ENCODE peak calls at places on chromosomes 12 and 14, in seven cellular contexts. One of them, this sample, is unnamed.

GRCh38 chr12:24922109-24922508 is 26.8 kb downstream of the BCAT1 start:
- DNase-seq in GM12892: no peak
- DNase-seq in suprapubic skin: no peak
- DNase-seq in heart left ventricle: no peak
- DNase-seq in uterus: no peak
- DNase-seq in lower leg skin: no peak
- DNase-seq in esophagus squamous epithelium: no peak
- DNase-seq in this sample: no peak

GRCh38 chr12:54047964-54048303 is 5.7 kb upstream of the HOXC4 start:
- DNase-seq in GM12892: no peak
- DNase-seq in suprapubic skin: no peak
- DNase-seq in heart left ventricle: no peak
- DNase-seq in uterus: no peak
- DNase-seq in lower leg skin: no peak
- DNase-seq in esophagus squamous epithelium: no peak
- DNase-seq in this sample: no peak

GRCh38 chr12:87807127-87807526 is 222.1 kb downstream of the C12orf50 start:
- DNase-seq in GM12892: no peak
- DNase-seq in suprapubic skin: no peak
- DNase-seq in heart left ventricle: no peak
- DNase-seq in uterus: no peak
- DNase-seq in lower leg skin: no peak
- DNase-seq in esophagus squamous epithelium: no peak
- DNase-seq in this sample: no peak

GRCh38 chr14:100406505-100407131 is 83.5 kb downstream of the SLC25A47 start:
- DNase-seq in GM12892: no peak
- DNase-seq in suprapubic skin: no peak
- DNase-seq in heart left ventricle: no peak
- DNase-seq in uterus: no peak
- DNase-seq in lower leg skin: peak
- DNase-seq in esophagus squamous epithelium: no peak
- DNase-seq in this sample: no peak

GRCh38 chr12:94100254-94100653 is 48.1 kb upstream of the PLXNC1 start:
- DNase-seq in GM12892: no peak
- DNase-seq in suprapubic skin: no peak
- DNase-seq in heart left ventricle: no peak
- DNase-seq in uterus: peak
- DNase-seq in lower leg skin: peak
- DNase-seq in esophagus squamous epithelium: no peak
- DNase-seq in this sample: no peak

GRCh38 chr14:50335389-50335788 is 23.3 kb downstream of the DMAC2L start:
- DNase-seq in GM12892: no peak
- DNase-seq in suprapubic skin: no peak
- DNase-seq in heart left ventricle: peak
- DNase-seq in uterus: peak
- DNase-seq in lower leg skin: peak
- DNase-seq in esophagus squamous epithelium: no peak
- DNase-seq in this sample: peak

GRCh38 chr12:100445081-100445481 is 28.6 kb upstream of the NR1H4 start:
- DNase-seq in GM12892: no peak
- DNase-seq in suprapubic skin: no peak
- DNase-seq in heart left ventricle: no peak
- DNase-seq in uterus: no peak
- DNase-seq in lower leg skin: no peak
- DNase-seq in esophagus squamous epithelium: no peak
- DNase-seq in this sample: no peak

GRCh38 chr14:63205850-63206249 is 1.6 kb downstream of the RHOJ start:
- DNase-seq in GM12892: no peak
- DNase-seq in suprapubic skin: no peak
- DNase-seq in heart left ventricle: no peak
- DNase-seq in uterus: no peak
- DNase-seq in lower leg skin: no peak
- DNase-seq in esophagus squamous epithelium: no peak
- DNase-seq in this sample: no peak

GRCh38 chr12:52003591-52003990 is 3.2 kb upstream of the TAMALIN start:
- DNase-seq in GM12892: no peak
- DNase-seq in suprapubic skin: no peak
- DNase-seq in heart left ventricle: no peak
- DNase-seq in uterus: no peak
- DNase-seq in lower leg skin: no peak
- DNase-seq in esophagus squamous epithelium: no peak
- DNase-seq in this sample: no peak

GRCh38 chr14:24094839-24095195 is 706 bp downstream of the PCK2 start:
- DNase-seq in GM12892: no peak
- DNase-seq in suprapubic skin: no peak
- DNase-seq in heart left ventricle: no peak
- DNase-seq in uterus: no peak
- DNase-seq in lower leg skin: no peak
- DNase-seq in esophagus squamous epithelium: no peak
- DNase-seq in this sample: no peak

GRCh38 chr14:67187210-67187609 is 2.0 kb upstream of the GARIN2 start:
- DNase-seq in GM12892: no peak
- DNase-seq in suprapubic skin: no peak
- DNase-seq in heart left ventricle: no peak
- DNase-seq in uterus: peak
- DNase-seq in lower leg skin: no peak
- DNase-seq in esophagus squamous epithelium: no peak
- DNase-seq in this sample: no peak

GRCh38 chr12:64900540-64900939 is 76.1 kb downstream of the TBC1D30 start:
- DNase-seq in GM12892: no peak
- DNase-seq in suprapubic skin: no peak
- DNase-seq in heart left ventricle: no peak
- DNase-seq in uterus: no peak
- DNase-seq in lower leg skin: peak
- DNase-seq in esophagus squamous epithelium: no peak
- DNase-seq in this sample: no peak

GRCh38 chr14:96134508-96134907 is 70.1 kb upstream of the BDKRB2 start:
- DNase-seq in GM12892: no peak
- DNase-seq in suprapubic skin: no peak
- DNase-seq in heart left ventricle: no peak
- DNase-seq in uterus: no peak
- DNase-seq in lower leg skin: no peak
- DNase-seq in esophagus squamous epithelium: no peak
- DNase-seq in this sample: no peak

GRCh38 chr12:15276088-15276698 is 46.1 kb upstream of the PTPRO start:
- DNase-seq in GM12892: no peak
- DNase-seq in suprapubic skin: no peak
- DNase-seq in heart left ventricle: no peak
- DNase-seq in uterus: peak
- DNase-seq in lower leg skin: peak
- DNase-seq in esophagus squamous epithelium: no peak
- DNase-seq in this sample: peak

GRCh38 chr12:27534060-27534764 is 10.2 kb downstream of the PPFIBP1 start:
- DNase-seq in GM12892: no peak
- DNase-seq in suprapubic skin: no peak
- DNase-seq in heart left ventricle: no peak
- DNase-seq in uterus: no peak
- DNase-seq in lower leg skin: no peak
- DNase-seq in esophagus squamous epithelium: no peak
- DNase-seq in this sample: no peak

GRCh38 chr14:74959596-74960180 is 4.3 kb upstream of the PGF start:
- DNase-seq in GM12892: no peak
- DNase-seq in suprapubic skin: no peak
- DNase-seq in heart left ventricle: no peak
- DNase-seq in uterus: no peak
- DNase-seq in lower leg skin: no peak
- DNase-seq in esophagus squamous epithelium: no peak
- DNase-seq in this sample: no peak

GRCh38 chr12:67482751-67483661 is 165.5 kb upstream of the DYRK2 start:
- DNase-seq in GM12892: peak
- DNase-seq in suprapubic skin: no peak
- DNase-seq in heart left ventricle: peak
- DNase-seq in uterus: peak
- DNase-seq in lower leg skin: peak
- DNase-seq in esophagus squamous epithelium: peak
- DNase-seq in this sample: peak

GRCh38 chr14:68079941-68080697 is 260.5 kb downstream of the RAD51B start:
- DNase-seq in GM12892: no peak
- DNase-seq in suprapubic skin: no peak
- DNase-seq in heart left ventricle: no peak
- DNase-seq in uterus: no peak
- DNase-seq in lower leg skin: no peak
- DNase-seq in esophagus squamous epithelium: no peak
- DNase-seq in this sample: no peak

GRCh38 chr12:69467400-69467799 is 2.8 kb upstream of the FRS2 start:
- DNase-seq in GM12892: no peak
- DNase-seq in suprapubic skin: no peak
- DNase-seq in heart left ventricle: no peak
- DNase-seq in uterus: no peak
- DNase-seq in lower leg skin: no peak
- DNase-seq in esophagus squamous epithelium: no peak
- DNase-seq in this sample: no peak

GRCh38 chr14:69660344-69661193 is 49.2 kb downstream of the SUSD6 start:
- DNase-seq in GM12892: no peak
- DNase-seq in suprapubic skin: no peak
- DNase-seq in heart left ventricle: no peak
- DNase-seq in uterus: no peak
- DNase-seq in lower leg skin: no peak
- DNase-seq in esophagus squamous epithelium: no peak
- DNase-seq in this sample: no peak

GRCh38 chr14:69661194-69661537 is 49.8 kb downstream of the SUSD6 start:
- DNase-seq in GM12892: no peak
- DNase-seq in suprapubic skin: no peak
- DNase-seq in heart left ventricle: no peak
- DNase-seq in uterus: no peak
- DNase-seq in lower leg skin: no peak
- DNase-seq in esophagus squamous epithelium: no peak
- DNase-seq in this sample: no peak

GRCh38 chr14:69654109-69654508 is 42.7 kb downstream of the SUSD6 start:
- DNase-seq in GM12892: no peak
- DNase-seq in suprapubic skin: no peak
- DNase-seq in heart left ventricle: peak
- DNase-seq in uterus: no peak
- DNase-seq in lower leg skin: peak
- DNase-seq in esophagus squamous epithelium: no peak
- DNase-seq in this sample: peak

GRCh38 chr14:69658664-69659261 is 47.4 kb downstream of the SUSD6 start:
- DNase-seq in GM12892: no peak
- DNase-seq in suprapubic skin: no peak
- DNase-seq in heart left ventricle: peak
- DNase-seq in uterus: no peak
- DNase-seq in lower leg skin: no peak
- DNase-seq in esophagus squamous epithelium: no peak
- DNase-seq in this sample: no peak

DNA sequence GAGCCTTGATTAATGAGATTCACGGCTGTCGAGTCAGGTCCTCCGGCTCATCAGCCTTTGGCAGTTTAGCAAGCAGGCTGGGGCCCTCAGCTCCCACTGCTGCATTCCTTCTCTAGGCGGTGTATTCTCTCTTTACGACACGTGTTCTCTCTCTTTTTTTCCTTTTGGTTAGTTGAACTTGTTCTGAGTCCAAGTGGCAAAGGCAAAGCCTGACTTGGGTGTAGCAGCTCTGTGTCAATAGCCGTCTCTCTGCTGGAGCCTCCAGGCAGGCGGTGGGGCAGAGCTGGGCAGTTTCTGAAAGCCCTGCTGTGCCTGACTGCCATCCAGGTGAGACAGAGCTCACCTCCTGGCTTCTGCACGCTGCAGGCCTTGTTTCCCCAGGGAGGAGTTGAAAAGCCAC is 46.6 kb downstream of the SUSD6 start:
- DNase-seq in GM12892: no peak
- DNase-seq in suprapubic skin: no peak
- DNase-seq in heart left ventricle: no peak
- DNase-seq in uterus: no peak
- DNase-seq in lower leg skin: peak
- DNase-seq in esophagus squamous epithelium: no peak
- DNase-seq in this sample: peak
- TF ChIP-seq POLR2A in GM12892: no peak
- TF ChIP-seq POLR2A in suprapubic skin: no peak
- TF ChIP-seq POLR2A in heart left ventricle: no peak
- TF ChIP-seq POLR2A in uterus: no peak
- TF ChIP-seq POLR2A in lower leg skin: no peak
- TF ChIP-seq POLR2A in esophagus squamous epithelium: no peak
- TF ChIP-seq POLR2A in this sample: no peak

GRCh38 chr12:89355243-89356068 is 3.2 kb upstream of the DUSP6 start:
- DNase-seq in GM12892: no peak
- DNase-seq in suprapubic skin: no peak
- DNase-seq in heart left ventricle: no peak
- DNase-seq in uterus: no peak
- DNase-seq in lower leg skin: no peak
- DNase-seq in esophagus squamous epithelium: no peak
- DNase-seq in this sample: no peak
- TF ChIP-seq POLR2A in GM12892: no peak
- TF ChIP-seq POLR2A in suprapubic skin: no peak
- TF ChIP-seq POLR2A in heart left ventricle: no peak
- TF ChIP-seq POLR2A in uterus: no peak
- TF ChIP-seq POLR2A in lower leg skin: no peak
- TF ChIP-seq POLR2A in esophagus squamous epithelium: no peak
- TF ChIP-seq POLR2A in this sample: no peak

GRCh38 chr14:60161176-60162107 is 3.8 kb downstream of the DHRS7 start:
- DNase-seq in GM12892: no peak
- DNase-seq in suprapubic skin: no peak
- DNase-seq in heart left ventricle: no peak
- DNase-seq in uterus: peak
- DNase-seq in lower leg skin: peak
- DNase-seq in esophagus squamous epithelium: no peak
- DNase-seq in this sample: peak
- TF ChIP-seq POLR2A in GM12892: no peak
- TF ChIP-seq POLR2A in suprapubic skin: no peak
- TF ChIP-seq POLR2A in heart left ventricle: no peak
- TF ChIP-seq POLR2A in uterus: no peak
- TF ChIP-seq POLR2A in lower leg skin: no peak
- TF ChIP-seq POLR2A in esophagus squamous epithelium: no peak
- TF ChIP-seq POLR2A in this sample: no peak

GRCh38 chr14:55502746-55503284 is 62.4 kb upstream of the TBPL2 start:
- DNase-seq in GM12892: no peak
- DNase-seq in suprapubic skin: no peak
- DNase-seq in heart left ventricle: no peak
- DNase-seq in uterus: no peak
- DNase-seq in lower leg skin: no peak
- DNase-seq in esophagus squamous epithelium: no peak
- DNase-seq in this sample: no peak

GRCh38 chr14:55513491-55513890 is 66.5 kb upstream of the KTN1 start:
- DNase-seq in GM12892: no peak
- DNase-seq in suprapubic skin: no peak
- DNase-seq in heart left ventricle: no peak
- DNase-seq in uterus: no peak
- DNase-seq in lower leg skin: no peak
- DNase-seq in esophagus squamous epithelium: no peak
- DNase-seq in this sample: no peak

GRCh38 chr14:55505846-55506245 is 65.4 kb upstream of the TBPL2 start:
- DNase-seq in GM12892: no peak
- DNase-seq in suprapubic skin: no peak
- DNase-seq in heart left ventricle: no peak
- DNase-seq in uterus: no peak
- DNase-seq in lower leg skin: no peak
- DNase-seq in esophagus squamous epithelium: no peak
- DNase-seq in this sample: no peak

GRCh38 chr14:55512421-55512820 is 67.6 kb upstream of the KTN1 start:
- DNase-seq in GM12892: no peak
- DNase-seq in suprapubic skin: no peak
- DNase-seq in heart left ventricle: no peak
- DNase-seq in uterus: no peak
- DNase-seq in lower leg skin: no peak
- DNase-seq in esophagus squamous epithelium: no peak
- DNase-seq in this sample: no peak

DNA sequence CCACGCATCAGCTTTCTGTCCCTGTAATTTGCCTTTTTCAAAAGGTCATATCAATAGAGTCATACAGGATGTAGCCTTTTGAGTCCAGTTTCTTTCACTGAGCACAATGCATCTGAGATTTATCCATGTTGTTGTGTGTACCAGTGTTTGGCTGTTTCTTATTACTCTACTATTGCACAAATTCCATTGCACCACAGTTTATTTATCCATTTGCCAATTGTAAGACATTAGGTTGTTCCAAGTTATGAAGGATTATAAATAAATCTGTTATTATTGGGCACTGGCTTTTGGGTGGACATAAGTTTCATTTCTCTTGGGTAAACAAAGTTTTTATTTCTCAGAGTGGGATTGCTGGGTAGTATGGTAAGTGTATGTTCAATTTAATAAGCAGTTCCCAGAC is 68.3 kb upstream of the TBPL2 start:
- DNase-seq in GM12892: no peak
- DNase-seq in suprapubic skin: no peak
- DNase-seq in heart left ventricle: no peak
- DNase-seq in uterus: no peak
- DNase-seq in lower leg skin: no peak
- DNase-seq in esophagus squamous epithelium: no peak
- DNase-seq in this sample: no peak
- TF ChIP-seq POLR2A in GM12892: no peak
- TF ChIP-seq POLR2A in suprapubic skin: no peak
- TF ChIP-seq POLR2A in heart left ventricle: no peak
- TF ChIP-seq POLR2A in uterus: no peak
- TF ChIP-seq POLR2A in lower leg skin: no peak
- TF ChIP-seq POLR2A in esophagus squamous epithelium: no peak
- TF ChIP-seq POLR2A in this sample: no peak

This sample was measured in prostate gland.